ENCODE peak calls at places on chromosome 13, in four cellular contexts. C is upper lobe of right lung, H is DND-41, I is GM12865. K is an unnamed sample.

GRCh38 chr13:98651716-98652115 is 74.8 kb upstream of the STK24 start:
- DNase-seq in I (no peak), C (no peak), H (no peak), K (no peak)

GRCh38 chr13:49441846-49442245 is 2.0 kb downstream of the CAB39L start:
- DNase-seq in C (no peak), I (peak), H (no peak), K (no peak)

GRCh38 chr13:19713186-19713965 is 69.4 kb downstream of the PSPC1 start:
- DNase-seq in H (no peak), I (peak), C (no peak), K (no peak)

GRCh38 chr13:51298812-51299211 is 40.7 kb upstream of the SERPINE3 start:
- DNase-seq in I (no peak), H (no peak), C (no peak), K (no peak)

GRCh38 chr13:59445812-59446211 is 717.9 kb downstream of the DIAPH3 start:
- DNase-seq in I (no peak), C (no peak), H (no peak), K (peak)

GRCh38 chr13:102401305-102401704 is 543 bp downstream of the FGF14 start:
- DNase-seq in C (no peak), H (no peak), I (no peak), K (no peak)

GRCh38 chr13:32587014-32587773 is 942 bp downstream of the PDS5B start:
- DNase-seq in H (peak), I (peak), C (peak), K (peak)

GRCh38 chr13:50901701-50902100 is 7.9 kb upstream of the RNASEH2B start:
- DNase-seq in C (no peak), H (no peak), I (no peak), K (no peak)

GRCh38 chr13:91632071-91632470 is 233.7 kb downstream of the GPC5 start:
- DNase-seq in H (no peak), C (no peak), I (no peak), K (no peak)

GRCh38 chr13:27708325-27708724 is 84.0 kb upstream of the GSX1 start:
- DNase-seq in I (no peak), C (no peak), H (no peak), K (no peak)

GRCh38 chr13:28532226-28533048 is 37.5 kb upstream of the FLT1 start:
- DNase-seq in H (no peak), C (peak), I (no peak), K (no peak)

GRCh38 chr13:62997038-62997619 is 1581.5 kb upstream of the PCDH20 start:
- DNase-seq in H (peak), C (no peak), I (no peak), K (peak)

GRCh38 chr13:101394597-101394996 is 21.7 kb downstream of the NALCN start:
- DNase-seq in H (no peak), C (no peak), I (no peak), K (no peak)

GRCh38 chr13:43171489-43171888 is 148.1 kb downstream of the DNAJC15 start:
- DNase-seq in I (no peak), H (no peak), C (no peak), K (no peak)

GRCh38 chr13:114089751-114090400 is 42.5 kb downstream of the RASA3 start:
- DNase-seq in C (peak), I (no peak), H (no peak), K (no peak)

GRCh38 chr13:113926951-113927660 is 46.8 kb downstream of the C13orf46 start:
- DNase-seq in C (no peak), I (no peak), H (no peak), K (no peak)

GRCh38 chr13:43230989-43231388 is 207.6 kb downstream of the DNAJC15 start:
- DNase-seq in C (no peak), H (no peak), I (peak), K (no peak)

GRCh38 chr13:64925284-64925683 is 2304.9 kb downstream of the PCDH9 start:
- DNase-seq in C (no peak), H (peak), I (peak), K (no peak)

GRCh38 chr13:59746291-59746962 is 417.3 kb downstream of the DIAPH3 start:
- DNase-seq in H (no peak), C (no peak), I (peak), K (no peak)

GRCh38 chr13:25806304-25806974 is 245.4 kb downstream of the SHISA2 start:
- DNase-seq in I (peak), H (no peak), C (no peak), K (peak)

GRCh38 chr13:80945328-80945727 is 604.4 kb upstream of the SPRY2 start:
- DNase-seq in I (no peak), C (no peak), H (no peak), K (no peak)

GRCh38 chr13:109786457-109787134 is at the start of gene IRS2:
- DNase-seq in I (peak), C (peak), H (no peak), K (peak)

GRCh38 chr13:40271931-40272775 is 394.3 kb downstream of the FOXO1 start:
- DNase-seq in I (no peak), C (no peak), H (no peak), K (no peak)

GRCh38 chr13:25943666-25944065 is 108.2 kb downstream of the SHISA2 start:
- DNase-seq in C (no peak), H (no peak), I (no peak), K (no peak)

GRCh38 chr13:29081036-29081435 is 260.9 kb downstream of the MTUS2 start:
- DNase-seq in H (peak), C (no peak), I (peak), K (peak)

GRCh38 chr13:102584423-102584822 is 12.4 kb upstream of the TPP2 start:
- DNase-seq in H (no peak), C (no peak), I (peak), K (no peak)

DNA sequence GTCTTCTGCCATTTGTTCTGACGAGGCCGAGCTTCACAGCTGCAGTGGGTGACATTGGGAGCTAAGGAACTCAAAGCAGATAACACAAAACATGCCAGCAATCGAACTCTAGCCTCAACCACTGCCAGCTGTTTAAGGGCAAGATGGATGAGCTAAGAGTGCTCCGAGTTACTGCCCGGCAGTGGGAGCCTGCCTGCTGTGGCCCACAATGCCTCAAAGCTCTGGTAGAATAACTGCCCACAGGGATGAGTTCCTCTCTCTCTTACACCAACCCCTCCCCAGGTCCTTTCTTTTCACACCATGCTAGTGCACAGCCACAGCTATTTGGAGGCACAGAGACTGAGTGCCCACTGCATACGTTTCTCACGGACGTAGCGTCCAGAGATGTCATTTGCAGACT is 330.5 kb downstream of the FGF9 start:
- DNase-seq in H (no peak), I (no peak), C (no peak), K (no peak)
- H3K4me3 ChIP-seq in H (no peak), I (no peak), C (no peak), K (no peak)

GRCh38 chr13:36673838-36674326 is at the start of gene SERTM1:
- DNase-seq in I (no peak), C (peak), H (no peak), K (no peak)

GRCh38 chr13:36675213-36675536 is 1.4 kb downstream of the SERTM1 start:
- DNase-seq in C (no peak), I (no peak), H (no peak), K (no peak)

GRCh38 chr13:36674337-36675212 is 755 bp downstream of the SERTM1 start:
- DNase-seq in H (no peak), C (no peak), I (no peak), K (no peak)

GRCh38 chr13:36673352-36673751 is 468 bp upstream of the SERTM1 start:
- DNase-seq in C (no peak), I (no peak), H (no peak), K (no peak)
- H3K4me3 ChIP-seq in C (no peak), I (no peak), H (no peak), K (no peak)

GRCh38 chr13:47472516-47472915 is 528.6 kb downstream of the SUCLA2 start:
- DNase-seq in C (no peak), I (no peak), H (no peak), K (no peak)
- H3K4me3 ChIP-seq in C (no peak), I (no peak), H (no peak), K (no peak)

DNA sequence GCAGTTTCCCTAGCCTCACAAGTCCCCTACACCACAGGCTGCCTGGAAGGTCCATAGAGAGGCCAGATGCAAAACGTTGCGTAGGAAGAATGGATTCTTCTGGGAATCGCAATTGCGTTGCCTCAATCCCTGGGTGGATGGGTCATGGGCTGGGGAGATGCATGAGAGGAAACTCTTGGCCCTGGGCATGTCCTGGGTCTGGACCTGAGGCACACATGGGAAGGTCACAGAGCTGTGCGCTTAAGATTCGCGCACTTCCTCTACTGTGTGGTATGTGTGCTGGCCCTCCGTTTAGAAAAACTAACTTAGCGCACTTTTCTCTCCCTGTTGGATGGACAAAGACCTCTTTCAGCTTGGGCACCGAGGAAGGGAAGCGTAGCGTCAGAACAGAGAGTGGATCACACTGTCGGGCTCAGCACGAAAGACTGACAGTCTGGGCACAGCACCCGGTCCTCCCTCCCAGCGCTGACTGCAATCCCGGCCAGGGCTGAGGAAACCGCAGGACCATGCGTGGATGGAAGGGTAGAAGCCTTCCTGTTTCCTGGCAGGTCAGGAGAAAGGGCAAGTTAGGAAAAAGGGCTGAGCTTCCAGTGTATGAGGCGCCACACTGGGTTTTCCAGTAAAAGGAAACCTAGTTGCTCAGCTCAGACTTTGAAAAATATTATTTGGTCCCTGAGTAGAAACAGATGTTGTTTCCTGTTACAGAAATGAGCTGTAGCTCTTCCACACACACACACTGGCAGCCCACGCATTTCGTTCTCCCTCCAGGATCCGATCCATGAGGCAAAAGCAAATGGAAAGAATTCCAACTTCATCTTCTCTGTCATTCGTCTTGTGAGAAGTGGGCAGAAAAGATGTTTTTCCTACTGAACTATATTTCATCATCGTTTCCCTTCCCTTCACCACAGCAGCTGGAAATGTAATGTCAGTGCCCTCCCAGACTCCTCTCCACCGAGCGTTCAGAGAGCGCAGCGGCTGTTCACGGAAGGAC is 86.0 kb downstream of the ING1 start:
- DNase-seq in C (no peak), H (no peak), I (no peak), K (no peak)
- H3K4me3 ChIP-seq in C (peak), H (no peak), I (no peak), K (no peak)

GRCh38 chr13:36915891-36916640 is 4.0 kb downstream of the SMAD9 start:
- DNase-seq in H (no peak), C (no peak), I (no peak), K (no peak)
- H3K4me3 ChIP-seq in H (no peak), C (no peak), I (no peak), K (no peak)

GRCh38 chr13:97234236-97234635 is 12.1 kb downstream of the MBNL2 start:
- DNase-seq in H (no peak), I (no peak), C (no peak), K (no peak)
- H3K4me3 ChIP-seq in H (no peak), I (no peak), C (no peak), K (no peak)

GRCh38 chr13:45828253-45828968 is 23.1 kb downstream of the SIAH3 start:
- DNase-seq in I (no peak), H (no peak), C (no peak), K (no peak)
- H3K4me3 ChIP-seq in I (no peak), H (no peak), C (no peak), K (no peak)

GRCh38 chr13:47908200-47908902 is 92.7 kb downstream of the SUCLA2 start:
- DNase-seq in C (no peak), I (no peak), H (no peak), K (no peak)

GRCh38 chr13:47904239-47904638 is 96.8 kb downstream of the SUCLA2 start:
- DNase-seq in H (no peak), I (no peak), C (no peak), K (no peak)

GRCh38 chr13:47904891-47905290 is 96.2 kb downstream of the SUCLA2 start:
- DNase-seq in H (no peak), I (no peak), C (no peak), K (no peak)

GRCh38 chr13:47901451-47901850 is 99.6 kb downstream of the SUCLA2 start:
- DNase-seq in H (no peak), I (no peak), C (no peak), K (no peak)

DNA sequence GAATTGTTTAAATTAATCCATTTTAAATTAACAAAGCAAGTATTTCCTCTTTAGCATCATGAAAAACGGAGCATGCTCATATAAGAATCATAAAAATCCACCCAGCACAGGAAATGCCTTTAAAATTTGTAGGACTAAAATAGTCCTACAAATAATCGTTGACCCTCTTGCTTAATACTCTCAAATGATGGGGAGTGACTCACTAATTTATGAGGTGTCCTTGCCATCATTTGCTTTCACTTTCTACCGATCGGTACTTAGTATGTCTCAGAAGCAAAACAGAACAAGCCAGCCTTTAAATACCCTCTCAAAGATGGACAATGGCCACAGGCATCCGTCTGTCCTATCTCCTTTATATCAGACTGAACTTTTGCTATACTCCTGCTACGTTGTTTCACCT is 97.2 kb downstream of the SUCLA2 start:
- DNase-seq in C (no peak), H (no peak), I (no peak), K (no peak)
- H3K4me3 ChIP-seq in C (peak), H (no peak), I (no peak), K (no peak)

GRCh38 chr13:36131215-36131930 is at the start of gene DCLK1:
- DNase-seq in C (peak), H (no peak), I (no peak), K (no peak)
- H3K4me3 ChIP-seq in C (peak), H (no peak), I (no peak), K (no peak)

K was measured in Jurkat, Clone E6-1.